ENCODE peak calls at places on chromosome 7, in four cellular contexts. One of them, this sample, is unnamed. For H3K4me1, the result is how much of the 10 kb centered on the place peaks cover.

GRCh38 chr7:55387062-55387965 is 22.2 kb downstream of the LANCL2 start:
- DNase-seq in H1: no peak
- DNase-seq in CD8-positive, alpha-beta T cell: no peak
- DNase-seq in heart right ventricle: no peak
- DNase-seq in this sample: no peak

GRCh38 chr7:15921576-15921975 is 235.1 kb upstream of the MEOX2 start:
- DNase-seq in heart right ventricle: no peak
- DNase-seq in CD8-positive, alpha-beta T cell: no peak
- DNase-seq in H1: no peak
- DNase-seq in this sample: no peak

GRCh38 chr7:152699101-152699500 is 23.2 kb upstream of the XRCC2 start:
- DNase-seq in heart right ventricle: no peak
- DNase-seq in CD8-positive, alpha-beta T cell: no peak
- DNase-seq in H1: no peak
- DNase-seq in this sample: no peak

GRCh38 chr7:118839544-118839943 is 615.0 kb downstream of the ANKRD7 start:
- DNase-seq in heart right ventricle: no peak
- DNase-seq in H1: no peak
- DNase-seq in CD8-positive, alpha-beta T cell: no peak
- DNase-seq in this sample: no peak

GRCh38 chr7:74187915-74188675 is 13.9 kb downstream of the EIF4H start:
- DNase-seq in heart right ventricle: no peak
- DNase-seq in CD8-positive, alpha-beta T cell: no peak
- DNase-seq in H1: no peak
- DNase-seq in this sample: no peak

GRCh38 chr7:55552320-55553086 is 19.8 kb downstream of the VOPP1 start:
- DNase-seq in H1: no peak
- DNase-seq in CD8-positive, alpha-beta T cell: no peak
- DNase-seq in heart right ventricle: peak
- DNase-seq in this sample: peak

GRCh38 chr7:154610903-154611302 is 392.0 kb downstream of the PAXIP1 start:
- DNase-seq in CD8-positive, alpha-beta T cell: no peak
- DNase-seq in heart right ventricle: no peak
- DNase-seq in H1: no peak
- DNase-seq in this sample: no peak

GRCh38 chr7:124033093-124033806 is 383 bp upstream of the TMEM229A start:
- DNase-seq in H1: no peak
- DNase-seq in CD8-positive, alpha-beta T cell: no peak
- DNase-seq in heart right ventricle: peak
- DNase-seq in this sample: no peak

GRCh38 chr7:113986216-113986615 is 67.4 kb upstream of the PPP1R3A start:
- DNase-seq in heart right ventricle: no peak
- DNase-seq in CD8-positive, alpha-beta T cell: no peak
- DNase-seq in H1: no peak
- DNase-seq in this sample: no peak

GRCh38 chr7:149621776-149622175 is 124.2 kb upstream of the ZNF746 start:
- DNase-seq in heart right ventricle: no peak
- DNase-seq in CD8-positive, alpha-beta T cell: no peak
- DNase-seq in H1: no peak
- DNase-seq in this sample: no peak

GRCh38 chr7:78134748-78135147 is 336.2 kb downstream of the PHTF2 start:
- DNase-seq in H1: no peak
- DNase-seq in heart right ventricle: no peak
- DNase-seq in CD8-positive, alpha-beta T cell: no peak
- DNase-seq in this sample: no peak

GRCh38 chr7:18208921-18209320 is 181.3 kb upstream of the PRPS1L1 start:
- DNase-seq in heart right ventricle: no peak
- DNase-seq in H1: no peak
- DNase-seq in CD8-positive, alpha-beta T cell: no peak
- DNase-seq in this sample: no peak

GRCh38 chr7:142796001-142796500 is 25.3 kb downstream of the PRSS2 start:
- DNase-seq in CD8-positive, alpha-beta T cell: no peak
- DNase-seq in H1: no peak
- DNase-seq in heart right ventricle: no peak
- DNase-seq in this sample: no peak

GRCh38 chr7:77393261-77393660 is 22.9 kb downstream of the GSAP start:
- DNase-seq in H1: no peak
- DNase-seq in heart right ventricle: no peak
- DNase-seq in CD8-positive, alpha-beta T cell: no peak
- DNase-seq in this sample: no peak

GRCh38 chr7:67692425-67692824 is 695.8 kb downstream of the TYW1 start:
- DNase-seq in heart right ventricle: no peak
- DNase-seq in CD8-positive, alpha-beta T cell: no peak
- DNase-seq in H1: no peak
- DNase-seq in this sample: no peak

GRCh38 chr7:138214926-138215325 is 138.7 kb downstream of the AKR1D1 start:
- DNase-seq in H1: no peak
- DNase-seq in heart right ventricle: no peak
- DNase-seq in CD8-positive, alpha-beta T cell: no peak
- DNase-seq in this sample: no peak

GRCh38 chr7:322111-322671 is 32.2 kb downstream of the FOXL3 start:
- DNase-seq in CD8-positive, alpha-beta T cell: peak
- DNase-seq in H1: peak
- DNase-seq in heart right ventricle: peak
- DNase-seq in this sample: no peak

GRCh38 chr7:114243019-114243507 is 171.6 kb upstream of the FOXP2 start:
- DNase-seq in H1: no peak
- DNase-seq in heart right ventricle: no peak
- DNase-seq in CD8-positive, alpha-beta T cell: no peak
- DNase-seq in this sample: no peak

GRCh38 chr7:2247141-2247985 is 5.3 kb downstream of the NUDT1 start:
- DNase-seq in H1: no peak
- DNase-seq in CD8-positive, alpha-beta T cell: no peak
- DNase-seq in heart right ventricle: no peak
- DNase-seq in this sample: no peak

GRCh38 chr7:36151921-36152755 is 916 bp upstream of the EEPD1 start:
- DNase-seq in H1: no peak
- DNase-seq in CD8-positive, alpha-beta T cell: no peak
- DNase-seq in heart right ventricle: no peak
- DNase-seq in this sample: no peak

GRCh38 chr7:100489824-100490223 is 6.1 kb downstream of the NYAP1 start:
- DNase-seq in H1: peak
- DNase-seq in CD8-positive, alpha-beta T cell: no peak
- DNase-seq in heart right ventricle: no peak
- DNase-seq in this sample: no peak

GRCh38 chr7:43649755-43650274 is 66.9 kb downstream of the STK17A start:
- DNase-seq in heart right ventricle: no peak
- DNase-seq in CD8-positive, alpha-beta T cell: peak
- DNase-seq in H1: no peak
- DNase-seq in this sample: no peak

GRCh38 chr7:57876-58275 is 134.5 kb upstream of the FAM20C start:
- DNase-seq in CD8-positive, alpha-beta T cell: no peak
- DNase-seq in heart right ventricle: no peak
- DNase-seq in H1: no peak
- DNase-seq in this sample: no peak

GRCh38 chr7:151631149-151631967 is 111.7 kb upstream of the RHEB start:
- DNase-seq in heart right ventricle: no peak
- DNase-seq in H1: no peak
- DNase-seq in CD8-positive, alpha-beta T cell: no peak
- DNase-seq in this sample: no peak

GRCh38 chr7:139737221-139738100 is 40.3 kb downstream of the HIPK2 start:
- DNase-seq in heart right ventricle: no peak
- DNase-seq in CD8-positive, alpha-beta T cell: no peak
- DNase-seq in H1: no peak
- DNase-seq in this sample: no peak

GRCh38 chr7:11458736-11459483 is 373.1 kb downstream of the THSD7A start:
- DNase-seq in CD8-positive, alpha-beta T cell: no peak
- DNase-seq in H1: no peak
- DNase-seq in heart right ventricle: no peak
- DNase-seq in this sample: no peak

GRCh38 chr7:34019431-34019830 is 114.1 kb downstream of the BMPER start:
- DNase-seq in H1: no peak
- DNase-seq in CD8-positive, alpha-beta T cell: no peak
- DNase-seq in heart right ventricle: no peak
- DNase-seq in this sample: no peak

GRCh38 chr7:15684036-15684815 is 2.3 kb downstream of the MEOX2 start:
- DNase-seq in H1: no peak
- DNase-seq in CD8-positive, alpha-beta T cell: no peak
- DNase-seq in heart right ventricle: no peak
- DNase-seq in this sample: no peak

GRCh38 chr7:139535252-139535651 is 11.8 kb downstream of the CLEC2L start:
- DNase-seq in H1: no peak
- DNase-seq in CD8-positive, alpha-beta T cell: no peak
- DNase-seq in heart right ventricle: no peak
- DNase-seq in this sample: no peak

GRCh38 chr7:7701513-7701912 is 16.9 kb downstream of the RPA3 start:
- DNase-seq in H1: no peak
- DNase-seq in heart right ventricle: no peak
- DNase-seq in CD8-positive, alpha-beta T cell: no peak
- DNase-seq in this sample: no peak

DNA sequence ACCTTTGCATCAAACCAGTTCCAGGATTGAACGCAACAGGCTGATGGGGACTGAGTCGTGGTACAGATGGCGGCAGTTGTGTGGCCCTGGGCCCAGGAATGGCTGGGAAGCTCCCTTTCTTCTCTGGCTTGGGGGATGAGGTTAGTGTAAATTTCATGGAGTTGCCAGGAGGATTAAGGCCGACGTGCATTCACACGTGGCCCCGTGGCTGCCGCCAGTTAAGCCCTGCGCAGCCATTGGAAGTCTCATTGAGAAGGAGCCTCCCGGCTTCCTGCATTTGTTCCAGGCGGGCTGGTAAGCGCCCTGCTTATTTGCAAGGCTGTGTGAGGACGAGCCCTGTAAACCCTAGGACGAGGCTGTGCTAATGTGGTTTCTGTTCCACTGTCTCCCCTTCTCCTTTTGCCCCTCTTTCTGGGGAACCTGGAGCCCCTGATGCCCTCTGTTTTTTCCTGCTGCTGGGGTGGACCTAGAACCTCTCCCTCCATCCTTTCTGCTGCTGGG is 174.7 kb upstream of the TNRC18 start:
- DNase-seq in heart right ventricle: no peak
- DNase-seq in CD8-positive, alpha-beta T cell: no peak
- DNase-seq in H1: no peak
- DNase-seq in this sample: no peak
- H3K27ac ChIP-seq in heart right ventricle: no peak
- H3K27ac ChIP-seq in CD8-positive, alpha-beta T cell: no peak
- H3K27ac ChIP-seq in H1: no peak
- H3K27ac ChIP-seq in this sample: no peak

GRCh38 chr7:31825576-31825975 is 138.6 kb downstream of the PPP1R17 start:
- DNase-seq in CD8-positive, alpha-beta T cell: no peak
- DNase-seq in heart right ventricle: no peak
- DNase-seq in H1: no peak
- DNase-seq in this sample: no peak
- TF ChIP-seq CTCF in CD8-positive, alpha-beta T cell: no peak
- TF ChIP-seq CTCF in heart right ventricle: no peak
- TF ChIP-seq CTCF in H1: no peak
- TF ChIP-seq CTCF in this sample: no peak

GRCh38 chr7:47497367-47498096 is 84.4 kb downstream of the TNS3 start:
- DNase-seq in H1: no peak
- DNase-seq in CD8-positive, alpha-beta T cell: no peak
- DNase-seq in heart right ventricle: no peak
- DNase-seq in this sample: no peak

GRCh38 chr7:47496666-47497065 is 85.2 kb downstream of the TNS3 start:
- DNase-seq in H1: no peak
- DNase-seq in heart right ventricle: no peak
- DNase-seq in CD8-positive, alpha-beta T cell: no peak
- DNase-seq in this sample: no peak

GRCh38 chr7:47493971-47494370 is 87.9 kb downstream of the TNS3 start:
- DNase-seq in H1: no peak
- DNase-seq in heart right ventricle: no peak
- DNase-seq in CD8-positive, alpha-beta T cell: no peak
- DNase-seq in this sample: no peak

GRCh38 chr7:47495269-47495875 is 86.5 kb downstream of the TNS3 start:
- DNase-seq in heart right ventricle: no peak
- DNase-seq in CD8-positive, alpha-beta T cell: no peak
- DNase-seq in H1: no peak
- DNase-seq in this sample: no peak

GRCh38 chr7:47496064-47496665 is 85.7 kb downstream of the TNS3 start:
- DNase-seq in H1: no peak
- DNase-seq in CD8-positive, alpha-beta T cell: no peak
- DNase-seq in heart right ventricle: no peak
- DNase-seq in this sample: no peak
- H3K4me1 ChIP-seq in H1: under half
- H3K4me1 ChIP-seq in CD8-positive, alpha-beta T cell: under half
- H3K4me1 ChIP-seq in heart right ventricle: under half
- H3K4me1 ChIP-seq in this sample: under half

GRCh38 chr7:27872281-27873005 is 132.5 kb downstream of the TAX1BP1 start:
- DNase-seq in CD8-positive, alpha-beta T cell: no peak
- DNase-seq in heart right ventricle: no peak
- DNase-seq in H1: no peak
- DNase-seq in this sample: no peak

GRCh38 chr7:27873006-27873295 is 133.0 kb downstream of the TAX1BP1 start:
- DNase-seq in H1: no peak
- DNase-seq in heart right ventricle: no peak
- DNase-seq in CD8-positive, alpha-beta T cell: no peak
- DNase-seq in this sample: no peak

GRCh38 chr7:27875832-27876231 is 135.9 kb downstream of the TAX1BP1 start:
- DNase-seq in CD8-positive, alpha-beta T cell: no peak
- DNase-seq in H1: no peak
- DNase-seq in heart right ventricle: no peak
- DNase-seq in this sample: no peak

GRCh38 chr7:27871086-27871485 is 131.1 kb downstream of the TAX1BP1 start:
- DNase-seq in H1: no peak
- DNase-seq in heart right ventricle: no peak
- DNase-seq in CD8-positive, alpha-beta T cell: no peak
- DNase-seq in this sample: no peak

GRCh38 chr7:27873981-27874957 is 134.3 kb downstream of the TAX1BP1 start:
- DNase-seq in CD8-positive, alpha-beta T cell: no peak
- DNase-seq in heart right ventricle: peak
- DNase-seq in H1: no peak
- DNase-seq in this sample: peak
- H3K27ac ChIP-seq in CD8-positive, alpha-beta T cell: no peak
- H3K27ac ChIP-seq in heart right ventricle: no peak
- H3K27ac ChIP-seq in H1: peak
- H3K27ac ChIP-seq in this sample: peak

DNA sequence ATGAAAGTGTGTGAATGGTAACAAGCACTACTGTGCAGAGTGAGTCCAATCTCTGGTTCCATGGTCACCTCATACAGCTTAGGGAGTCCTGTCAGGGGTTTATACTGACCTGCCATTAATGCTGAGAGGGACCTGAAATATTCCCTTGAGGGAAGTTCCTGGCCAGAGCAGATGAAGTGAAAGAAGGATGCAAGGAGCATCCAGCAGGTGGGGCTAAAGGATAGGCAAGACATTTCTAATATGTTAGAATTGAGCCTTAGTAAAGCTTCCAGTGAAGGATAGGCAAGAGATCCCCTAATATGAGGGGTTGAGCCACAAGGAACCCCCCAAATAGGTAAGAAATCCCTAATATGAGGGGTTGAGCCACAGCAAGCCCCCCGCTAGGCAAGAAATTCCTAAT is 25.5 kb upstream of the FAM221A start:
- DNase-seq in CD8-positive, alpha-beta T cell: no peak
- DNase-seq in heart right ventricle: no peak
- DNase-seq in H1: no peak
- DNase-seq in this sample: no peak
- TF ChIP-seq CTCF in CD8-positive, alpha-beta T cell: no peak
- TF ChIP-seq CTCF in heart right ventricle: no peak
- TF ChIP-seq CTCF in H1: peak
- TF ChIP-seq CTCF in this sample: no peak